ENCODE peak calls at places on chromosomes 1 and 21, in eight cellular contexts. U, Y, Z, N, H, J, M and D are unnamed samples.

GRCh38 chr1:61081637-61082335 is 575 bp upstream of the NFIA start:
- DNase-seq in U (peak; percentile 54), Y (peak; percentile 66), Z (peak; percentile 77), N (peak; percentile 62), H (no peak), J (peak; percentile 54), M (no peak), D (peak; percentile 49)

GRCh38 chr21:36384885-36385232 is 333 bp upstream of the CHAF1B start:
- DNase-seq in U (no peak), Y (no peak), Z (no peak), N (no peak), H (no peak), J (no peak), M (no peak), D (no peak)

GRCh38 chr1:11847667-11848445 is at the start of gene NPPA:
- DNase-seq in U (no peak), Y (no peak), Z (no peak), N (no peak), H (peak; percentile 87), J (no peak), M (no peak), D (no peak)

GRCh38 chr21:19899645-19900044 is 1098.6 kb upstream of the NCAM2 start:
- DNase-seq in U (no peak), Y (no peak), Z (no peak), N (no peak), H (no peak), J (no peak), M (no peak), D (no peak)

GRCh38 chr1:148374101-148374500 is 109.0 kb downstream of the PPIAL4G start:
- DNase-seq in U (no peak), Y (no peak), Z (no peak), N (no peak), H (no peak), J (no peak), M (no peak), D (no peak)

GRCh38 chr1:8627728-8628127 is 189.7 kb downstream of the RERE start:
- DNase-seq in U (no peak), Y (no peak), Z (no peak), N (no peak), H (no peak), J (no peak), M (no peak), D (no peak)

GRCh38 chr1:156281281-156282142 is 1.1 kb downstream of the SMG5 start:
- DNase-seq in U (peak; percentile 56), Y (peak; percentile 90), Z (no peak), N (no peak), H (peak; percentile 73), J (no peak), M (no peak), D (peak; percentile 45)

GRCh38 chr1:110106013-110106941 is 6.0 kb upstream of the UBL4B start:
- DNase-seq in U (peak; percentile 74), Y (peak; percentile 80), Z (peak; percentile 73), N (peak; percentile 69), H (peak; percentile 70), J (peak; percentile 62), M (peak; percentile 32), D (peak; percentile 76)

GRCh38 chr1:71223949-71224348 is 143.1 kb upstream of the ZRANB2 start:
- DNase-seq in U (no peak), Y (no peak), Z (no peak), N (no peak), H (no peak), J (no peak), M (no peak), D (no peak)

GRCh38 chr1:174692313-174692712 is 244.5 kb downstream of the GPR52 start:
- DNase-seq in U (peak; percentile 31), Y (no peak), Z (no peak), N (no peak), H (no peak), J (no peak), M (no peak), D (peak; percentile 36)

GRCh38 chr1:174690266-174690665 is 242.5 kb downstream of the GPR52 start:
- DNase-seq in U (no peak), Y (no peak), Z (no peak), N (no peak), H (no peak), J (no peak), M (no peak), D (no peak)

GRCh38 chr1:174686213-174686612 is 238.4 kb downstream of the GPR52 start:
- DNase-seq in U (no peak), Y (no peak), Z (no peak), N (no peak), H (no peak), J (no peak), M (no peak), D (no peak)

GRCh38 chr1:174693085-174693484 is 245.3 kb downstream of the GPR52 start:
- DNase-seq in U (no peak), Y (no peak), Z (no peak), N (no peak), H (no peak), J (no peak), M (no peak), D (peak; percentile 3)

DNA sequence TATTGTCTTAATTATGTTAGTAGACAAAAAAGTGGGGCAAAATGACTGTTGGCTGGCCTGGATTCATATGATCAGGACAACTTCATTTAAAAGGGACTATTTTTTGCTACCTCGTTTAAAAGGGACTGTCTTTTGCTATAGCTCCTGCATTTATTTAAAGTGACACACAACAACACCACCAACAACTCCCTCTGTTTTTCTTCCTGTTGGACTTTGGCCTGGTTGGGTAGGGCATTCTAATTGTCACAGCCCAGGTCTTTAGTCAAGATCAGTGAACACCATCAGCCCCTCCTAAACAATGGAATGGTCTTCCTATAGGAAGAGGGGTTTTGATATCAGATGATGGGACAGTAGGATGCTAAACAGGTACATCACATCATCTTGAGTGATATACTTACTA is 241.8 kb downstream of the GPR52 start:
- DNase-seq in U (no peak), Y (no peak), Z (no peak), N (no peak), H (no peak), J (no peak), M (no peak), D (no peak)
- TF ChIP-seq CTCF in U (no peak), Y (no peak), Z (no peak), N (no peak), H (no peak), J (no peak), M (no peak), D (no peak)

GRCh38 chr1:167627615-167627864 is 2.5 kb upstream of the RCSD1 start:
- DNase-seq in U (no peak), Y (no peak), Z (no peak), N (no peak), H (no peak), J (no peak), M (no peak), D (no peak)
- H3K4me3 ChIP-seq in U (no peak overlapping the region), Y (no peak overlapping the region), Z (no peak overlapping the region), N (no peak overlapping the region), H (no peak overlapping the region), J (no peak overlapping the region), M (no peak overlapping the region), D (no peak overlapping the region)

GRCh38 chr1:152013664-152014237 is 20.1 kb upstream of the S100A10 start:
- DNase-seq in U (peak; percentile 73), Y (no peak), Z (no peak), N (peak; percentile 65), H (no peak), J (no peak), M (no peak), D (peak; percentile 49)
- TF ChIP-seq CTCF in U (peak; percentile 87), Y (peak; percentile 50), Z (peak; percentile 55), N (peak; percentile 54), H (peak; percentile 15), J (peak; percentile 41), M (peak; percentile 71), D (peak; percentile 76)

DNA sequence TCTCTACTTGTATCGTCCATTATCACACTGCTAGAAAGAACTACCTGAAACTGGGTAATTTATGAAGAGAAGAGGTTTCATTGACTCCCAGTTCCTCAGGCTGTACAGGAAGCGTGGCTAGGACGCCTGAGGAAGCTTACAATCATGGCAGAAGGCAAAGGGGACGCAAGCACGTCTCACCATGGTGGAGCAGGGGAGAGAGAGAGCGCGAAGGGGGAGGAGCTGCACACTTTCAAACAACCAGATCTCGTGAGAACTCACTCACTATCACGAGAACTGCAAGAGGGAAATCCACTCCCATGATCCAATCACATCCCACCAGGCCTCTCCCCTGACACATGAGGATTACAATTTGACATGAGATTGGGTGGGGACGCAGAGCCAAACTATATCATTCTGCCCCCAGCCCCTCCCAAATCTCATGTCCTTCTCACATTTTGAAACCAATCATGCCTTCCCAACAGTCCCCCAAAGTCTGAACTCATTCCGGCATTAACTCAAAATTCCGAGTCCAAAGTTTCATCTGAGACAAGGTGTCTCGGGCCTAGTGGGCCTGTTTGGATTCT is 8.0 kb downstream of the MMEL1 start:
- DNase-seq in U (no peak), Y (no peak), Z (peak; percentile 6), N (no peak), H (no peak), J (peak; percentile 34), M (no peak), D (no peak)
- H3K4me3 ChIP-seq in U (no peak overlapping the region), Y (no peak overlapping the region), Z (no peak overlapping the region), N (no peak overlapping the region), H (no peak overlapping the region), J (no peak overlapping the region), M (no peak overlapping the region), D (no peak overlapping the region)

GRCh38 chr21:39313042-39313456 is 383 bp downstream of the BRWD1 start:
- DNase-seq in U (no peak), Y (no peak), Z (no peak), N (no peak), H (no peak), J (no peak), M (no peak), D (no peak)

GRCh38 chr21:39315603-39316002 is 2.2 kb upstream of the BRWD1 start:
- DNase-seq in U (no peak), Y (no peak), Z (no peak), N (no peak), H (no peak), J (no peak), M (no peak), D (no peak)

GRCh38 chr21:39313457-39314154 is at the start of gene BRWD1:
- DNase-seq in U (peak; percentile 86), Y (peak; percentile 93), Z (peak; percentile 92), N (peak; percentile 90), H (peak; percentile 73), J (peak; percentile 68), M (no peak), D (peak; percentile 85)

GRCh38 chr21:39316062-39316461 is 2.6 kb upstream of the BRWD1 start:
- DNase-seq in U (peak; percentile 71), Y (no peak), Z (no peak), N (no peak), H (no peak), J (no peak), M (no peak), D (no peak)

GRCh38 chr21:39314155-39315027 is 959 bp upstream of the BRWD1 start:
- DNase-seq in U (peak; percentile 66), Y (peak; percentile 66), Z (no peak), N (peak; percentile 58), H (peak; percentile 73), J (no peak), M (no peak), D (peak; percentile 78)
- TF ChIP-seq CTCF in U (no peak), Y (no peak), Z (no peak), N (no peak), H (no peak), J (no peak), M (no peak), D (no peak)

DNA sequence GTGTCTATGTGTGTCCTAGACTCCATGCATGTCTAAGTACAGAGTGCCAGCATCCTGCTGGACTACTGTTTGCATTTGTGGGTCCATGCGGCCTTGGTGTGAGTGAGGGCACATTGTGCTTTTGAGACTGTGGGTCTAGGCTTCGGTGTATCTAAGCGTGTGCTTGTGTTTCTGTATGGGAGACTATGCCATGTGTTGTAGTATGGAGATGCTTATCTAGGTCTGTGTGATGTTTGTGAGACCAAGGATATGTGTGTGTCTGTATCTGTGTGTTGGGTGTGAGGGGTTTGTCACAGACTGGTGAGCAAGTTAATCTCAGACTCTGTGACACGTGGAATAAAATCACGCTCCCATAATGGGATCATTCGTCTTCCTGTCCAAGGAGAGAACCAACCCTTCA is 14.5 kb downstream of the AHDC1 start:
- DNase-seq in U (no peak), Y (no peak), Z (no peak), N (no peak), H (no peak), J (no peak), M (no peak), D (no peak)
- H3K4me3 ChIP-seq in U (no peak overlapping the region), Y (no peak overlapping the region), Z (no peak overlapping the region), N (no peak overlapping the region), H (no peak overlapping the region), J (no peak overlapping the region), M (no peak overlapping the region), D (no peak overlapping the region)